ENCODE peak calls at places on chromosomes 1 and 21, in four cellular contexts. B is upper lobe of right lung, A is cardiac muscle cell, F is colonic mucosa. R is an unnamed sample.

GRCh38 chr1:172540635-172541034 is 7.7 kb downstream of the SUCO start:
- DNase-seq in B (no peak), F (no peak), A (no peak), R (no peak)

GRCh38 chr1:921011-921837 is 2.5 kb upstream of the SAMD11 start:
- DNase-seq in F (peak; percentile 69), A (peak; percentile 93), B (peak; percentile 80), R (no peak)

GRCh38 chr1:68758666-68759209 is 261.9 kb upstream of the DEPDC1 start:
- DNase-seq in A (no peak), F (no peak), B (no peak), R (no peak)

GRCh38 chr1:6180215-6180577 is at the start of gene CHD5:
- DNase-seq in B (no peak), F (no peak), A (no peak), R (no peak)

GRCh38 chr1:180796897-180797296 is 115.8 kb upstream of the KIAA1614 start:
- DNase-seq in A (no peak), F (no peak), B (no peak), R (no peak)

GRCh38 chr1:15835205-15835740 is 12.2 kb upstream of the SPEN start:
- DNase-seq in A (no peak), F (no peak), B (peak; percentile 78), R (no peak)

GRCh38 chr1:87146538-87146937 is 182.1 kb upstream of the LMO4 start:
- DNase-seq in B (no peak), A (no peak), F (no peak), R (no peak)

GRCh38 chr21:33655591-33656221 is 13.4 kb downstream of the ITSN1 start:
- DNase-seq in B (no peak), F (peak; percentile 25), A (peak; percentile 57), R (no peak)

GRCh38 chr1:183808296-183809027 is 3.5 kb downstream of the RGL1 start:
- DNase-seq in B (no peak), F (no peak), A (no peak), R (no peak)

DNA sequence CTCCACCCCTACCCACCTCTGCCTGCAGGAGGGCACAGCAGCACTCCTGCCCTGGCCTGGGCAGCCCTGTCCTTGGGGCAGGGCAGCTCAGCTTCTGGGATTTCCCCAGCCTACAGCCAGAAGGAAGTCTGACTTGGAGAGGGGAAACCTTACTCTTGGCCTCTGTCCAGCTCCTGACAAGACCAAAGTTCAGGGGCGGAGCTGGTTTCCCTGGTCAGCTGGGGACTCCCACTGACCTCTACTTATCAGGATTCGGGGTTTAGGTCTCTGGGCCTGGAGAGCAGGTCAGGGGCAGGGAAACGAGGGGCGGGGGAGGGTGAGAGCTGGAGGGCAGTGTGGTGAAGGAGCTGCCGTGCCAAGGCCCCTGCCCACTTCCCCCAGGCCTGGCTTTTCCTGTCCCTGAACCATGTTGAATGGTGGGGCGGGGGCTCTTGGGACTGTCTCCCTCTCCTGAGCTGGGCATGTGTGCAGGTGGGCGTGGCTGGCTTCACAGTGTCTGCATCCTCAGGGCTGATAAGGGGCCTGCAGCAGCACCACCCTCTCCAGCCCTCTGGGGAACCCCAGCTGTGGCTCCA is 16.8 kb upstream of the ETV3 start:
- DNase-seq in F (peak; percentile 92), B (peak; percentile 72), A (peak; percentile 83), R (no peak)
- TF ChIP-seq CTCF in F (no peak), B (no peak), A (no peak), R (no peak)

GRCh38 chr1:71030021-71030420 is 17.6 kb downstream of the PTGER3 start:
- DNase-seq in A (no peak), F (no peak), B (no peak), R (no peak)
- H3K4me3 ChIP-seq in A (no peak overlapping the region), F (no peak overlapping the region), B (no peak overlapping the region), R (no peak overlapping the region)

DNA sequence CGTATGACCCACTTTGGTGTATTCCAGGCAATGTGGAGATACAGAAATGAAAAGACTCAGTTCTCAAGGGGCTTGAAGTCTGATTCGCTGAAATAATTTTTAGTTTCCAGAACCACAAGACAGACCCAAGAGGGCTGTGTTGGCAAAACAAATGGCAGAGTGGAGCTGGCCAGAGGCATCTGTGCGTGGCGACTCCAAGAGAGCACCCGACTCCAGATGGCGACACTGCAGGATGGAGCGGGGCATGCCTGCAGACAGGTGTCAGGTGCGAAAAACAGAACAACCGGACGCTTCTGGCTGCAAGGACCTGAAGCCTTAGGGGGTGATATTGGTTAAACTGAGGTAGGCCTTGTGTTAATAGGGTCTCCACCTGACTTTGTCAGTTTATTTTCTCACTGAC is 31.7 kb upstream of the COQ8A start:
- DNase-seq in F (no peak), B (no peak), A (no peak), R (no peak)
- TF ChIP-seq CTCF in F (no peak), B (no peak), A (no peak), R (no peak)

GRCh38 chr1:31954607-31955283 is 16.6 kb upstream of the PTP4A2 start:
- DNase-seq in F (peak; percentile 77), B (peak; percentile 90), A (no peak), R (peak; percentile 96)
- H3K4me3 ChIP-seq in F (no peak overlapping the region), B (no peak overlapping the region), A (no peak overlapping the region), R (no peak overlapping the region)

GRCh38 chr1:3349161-3349967 is 105.1 kb upstream of the ARHGEF16 start:
- DNase-seq in A (peak; percentile 96), F (no peak), B (no peak), R (no peak)
- TF ChIP-seq CTCF in A (peak; percentile 47), F (no peak), B (no peak), R (peak; percentile 28)

R was measured in AG09309.